ENCODE peak calls at places on chromosomes 12 and 14, in seven cellular contexts. One of them, this sample, is unnamed.

GRCh38 chr14:70052990-70053389 is 135.8 kb downstream of the SLC8A3 start:
- DNase-seq in H9: no peak
- DNase-seq in mesenchymal stem cell: peak
- DNase-seq in trophoblast cell: peak
- DNase-seq in H1: no peak
- DNase-seq in neuronal stem cell: peak
- DNase-seq in IMR-90: peak
- DNase-seq in this sample: peak

GRCh38 chr14:85391455-85391854 is 138.5 kb upstream of the FLRT2 start:
- DNase-seq in IMR-90: no peak
- DNase-seq in H1: no peak
- DNase-seq in mesenchymal stem cell: no peak
- DNase-seq in trophoblast cell: no peak
- DNase-seq in neuronal stem cell: no peak
- DNase-seq in H9: no peak
- DNase-seq in this sample: no peak

GRCh38 chr12:103632554-103633216 is 45.6 kb downstream of the STAB2 start:
- DNase-seq in H1: peak
- DNase-seq in IMR-90: peak
- DNase-seq in trophoblast cell: peak
- DNase-seq in neuronal stem cell: peak
- DNase-seq in H9: peak
- DNase-seq in mesenchymal stem cell: peak
- DNase-seq in this sample: peak

GRCh38 chr14:74686324-74686723 is 26.6 kb downstream of the AREL1 start:
- DNase-seq in mesenchymal stem cell: no peak
- DNase-seq in H9: no peak
- DNase-seq in trophoblast cell: no peak
- DNase-seq in IMR-90: no peak
- DNase-seq in neuronal stem cell: no peak
- DNase-seq in H1: no peak
- DNase-seq in this sample: no peak

GRCh38 chr12:30507576-30507975 is 188.1 kb downstream of the IPO8 start:
- DNase-seq in IMR-90: no peak
- DNase-seq in mesenchymal stem cell: no peak
- DNase-seq in neuronal stem cell: no peak
- DNase-seq in H9: no peak
- DNase-seq in trophoblast cell: no peak
- DNase-seq in H1: no peak
- DNase-seq in this sample: no peak

GRCh38 chr12:56836317-56836716 is 73.2 kb downstream of the HSD17B6 start:
- DNase-seq in IMR-90: no peak
- DNase-seq in H1: no peak
- DNase-seq in mesenchymal stem cell: peak
- DNase-seq in neuronal stem cell: no peak
- DNase-seq in trophoblast cell: peak
- DNase-seq in H9: no peak
- DNase-seq in this sample: peak

GRCh38 chr14:74843653-74844052 is 32.3 kb downstream of the PROX2 start:
- DNase-seq in trophoblast cell: no peak
- DNase-seq in H9: no peak
- DNase-seq in neuronal stem cell: no peak
- DNase-seq in IMR-90: peak
- DNase-seq in H1: no peak
- DNase-seq in mesenchymal stem cell: no peak
- DNase-seq in this sample: no peak

GRCh38 chr12:65825573-65826512 is 1.6 kb downstream of the HMGA2 start:
- DNase-seq in IMR-90: peak
- DNase-seq in neuronal stem cell: peak
- DNase-seq in H1: no peak
- DNase-seq in mesenchymal stem cell: peak
- DNase-seq in H9: peak
- DNase-seq in trophoblast cell: no peak
- DNase-seq in this sample: peak

GRCh38 chr14:103576371-103577024 is 13.7 kb downstream of the COA8 start:
- DNase-seq in IMR-90: peak
- DNase-seq in H1: no peak
- DNase-seq in trophoblast cell: peak
- DNase-seq in mesenchymal stem cell: peak
- DNase-seq in H9: peak
- DNase-seq in neuronal stem cell: peak
- DNase-seq in this sample: peak

GRCh38 chr12:23757541-23757962 is 191.9 kb downstream of the SOX5 start:
- DNase-seq in trophoblast cell: no peak
- DNase-seq in H1: no peak
- DNase-seq in mesenchymal stem cell: no peak
- DNase-seq in IMR-90: no peak
- DNase-seq in neuronal stem cell: peak
- DNase-seq in H9: peak
- DNase-seq in this sample: peak

GRCh38 chr12:51970904-51971646 is 19.6 kb downstream of the ACVR1B start:
- DNase-seq in mesenchymal stem cell: peak
- DNase-seq in H9: peak
- DNase-seq in H1: no peak
- DNase-seq in trophoblast cell: no peak
- DNase-seq in neuronal stem cell: no peak
- DNase-seq in IMR-90: peak
- DNase-seq in this sample: peak

GRCh38 chr12:88951177-88951576 is 370.9 kb upstream of the KITLG start:
- DNase-seq in neuronal stem cell: no peak
- DNase-seq in trophoblast cell: no peak
- DNase-seq in IMR-90: no peak
- DNase-seq in H1: no peak
- DNase-seq in H9: no peak
- DNase-seq in mesenchymal stem cell: no peak
- DNase-seq in this sample: no peak

GRCh38 chr14:71355324-71356201 is 448.3 kb downstream of the PCNX1 start:
- DNase-seq in neuronal stem cell: no peak
- DNase-seq in H1: no peak
- DNase-seq in H9: no peak
- DNase-seq in mesenchymal stem cell: no peak
- DNase-seq in trophoblast cell: no peak
- DNase-seq in IMR-90: peak
- DNase-seq in this sample: no peak

GRCh38 chr12:70919161-70919560 is 1.4 kb downstream of the PTPRR start:
- DNase-seq in H1: no peak
- DNase-seq in mesenchymal stem cell: no peak
- DNase-seq in IMR-90: no peak
- DNase-seq in trophoblast cell: no peak
- DNase-seq in neuronal stem cell: no peak
- DNase-seq in H9: no peak
- DNase-seq in this sample: no peak

GRCh38 chr14:82449926-82450325 is 916.3 kb upstream of the SEL1L start:
- DNase-seq in mesenchymal stem cell: no peak
- DNase-seq in H9: no peak
- DNase-seq in neuronal stem cell: no peak
- DNase-seq in H1: no peak
- DNase-seq in trophoblast cell: no peak
- DNase-seq in IMR-90: no peak
- DNase-seq in this sample: peak

GRCh38 chr14:82445810-82446575 is 912.3 kb upstream of the SEL1L start:
- DNase-seq in H1: no peak
- DNase-seq in trophoblast cell: no peak
- DNase-seq in mesenchymal stem cell: no peak
- DNase-seq in H9: no peak
- DNase-seq in neuronal stem cell: no peak
- DNase-seq in IMR-90: no peak
- DNase-seq in this sample: no peak

GRCh38 chr14:82451675-82452074 is 918.0 kb upstream of the SEL1L start:
- DNase-seq in IMR-90: no peak
- DNase-seq in neuronal stem cell: no peak
- DNase-seq in H9: no peak
- DNase-seq in H1: no peak
- DNase-seq in mesenchymal stem cell: no peak
- DNase-seq in trophoblast cell: no peak
- DNase-seq in this sample: peak

DNA sequence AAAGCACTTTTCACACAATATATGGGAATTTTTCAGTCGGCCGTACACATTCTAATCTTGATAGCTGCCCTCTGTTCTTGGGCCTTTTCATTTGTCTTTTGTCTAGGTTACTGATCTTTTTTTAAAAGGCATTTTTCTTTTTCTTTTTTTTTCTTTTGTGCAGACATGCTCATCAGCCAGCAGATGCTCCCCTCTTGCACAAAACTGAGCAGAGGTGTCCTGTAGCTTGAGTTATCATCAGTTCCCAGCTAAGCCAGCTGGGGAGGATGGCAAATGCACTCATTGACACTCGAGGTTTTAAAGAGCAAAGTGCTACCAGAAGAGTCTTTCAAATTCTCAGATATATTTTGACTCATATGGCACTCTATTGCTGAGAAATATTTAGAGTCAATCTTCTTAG is 913.9 kb upstream of the SEL1L start:
- DNase-seq in neuronal stem cell: no peak
- DNase-seq in H1: no peak
- DNase-seq in mesenchymal stem cell: no peak
- DNase-seq in H9: no peak
- DNase-seq in trophoblast cell: no peak
- DNase-seq in IMR-90: no peak
- DNase-seq in this sample: peak
- H2BK120ac ChIP-seq in neuronal stem cell: no peak
- H2BK120ac ChIP-seq in H1: no peak
- H2BK120ac ChIP-seq in mesenchymal stem cell: no peak
- H2BK120ac ChIP-seq in H9: no peak
- H2BK120ac ChIP-seq in trophoblast cell: no peak
- H2BK120ac ChIP-seq in IMR-90: no peak
- H2BK120ac ChIP-seq in this sample: no peak

GRCh38 chr12:116137318-116137717 is 140.2 kb downstream of the MED13L start:
- DNase-seq in H1: no peak
- DNase-seq in trophoblast cell: no peak
- DNase-seq in H9: no peak
- DNase-seq in neuronal stem cell: no peak
- DNase-seq in IMR-90: no peak
- DNase-seq in mesenchymal stem cell: no peak
- DNase-seq in this sample: no peak

GRCh38 chr12:116136340-116136739 is 141.2 kb downstream of the MED13L start:
- DNase-seq in neuronal stem cell: no peak
- DNase-seq in IMR-90: peak
- DNase-seq in H9: no peak
- DNase-seq in H1: no peak
- DNase-seq in trophoblast cell: no peak
- DNase-seq in mesenchymal stem cell: peak
- DNase-seq in this sample: no peak

GRCh38 chr12:116133149-116133548 is 144.3 kb downstream of the MED13L start:
- DNase-seq in trophoblast cell: peak
- DNase-seq in H1: no peak
- DNase-seq in IMR-90: peak
- DNase-seq in H9: no peak
- DNase-seq in neuronal stem cell: no peak
- DNase-seq in mesenchymal stem cell: peak
- DNase-seq in this sample: no peak

GRCh38 chr12:116133609-116134214 is 143.8 kb downstream of the MED13L start:
- DNase-seq in H9: no peak
- DNase-seq in neuronal stem cell: no peak
- DNase-seq in IMR-90: no peak
- DNase-seq in mesenchymal stem cell: no peak
- DNase-seq in trophoblast cell: no peak
- DNase-seq in H1: no peak
- DNase-seq in this sample: no peak

DNA sequence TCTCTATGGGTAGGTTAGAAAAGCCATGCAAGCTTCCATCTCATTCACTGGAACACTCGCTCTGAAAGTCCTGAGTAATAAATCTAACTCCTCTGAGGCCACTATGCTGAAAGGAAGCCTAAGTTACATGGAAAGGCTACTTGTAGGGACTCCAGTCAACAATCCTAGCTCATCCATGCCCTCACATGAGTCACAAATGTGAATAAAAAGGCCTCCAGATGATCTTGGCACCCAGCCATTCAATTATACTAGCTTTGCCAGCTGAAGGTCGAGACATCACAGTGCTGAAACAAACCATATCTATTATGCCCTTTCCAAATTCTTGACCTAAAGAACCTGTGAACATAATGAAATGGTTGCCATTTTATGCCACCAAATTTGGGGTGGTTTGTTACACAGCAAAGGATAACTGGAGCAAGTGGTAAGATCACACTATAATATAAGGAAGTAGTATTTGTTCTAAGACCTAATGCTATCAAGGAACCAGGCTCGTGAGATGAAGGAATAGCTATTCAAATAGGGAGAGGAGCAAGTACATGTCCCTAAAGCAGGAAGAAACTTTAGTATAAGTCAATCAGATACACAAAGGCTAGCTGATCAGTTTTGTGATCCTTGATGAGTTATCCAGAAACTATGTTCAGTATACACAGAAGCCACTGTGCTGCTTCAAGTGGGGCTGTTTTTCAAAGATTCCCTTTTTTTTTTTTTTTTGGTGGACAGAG is 142.1 kb downstream of the MED13L start:
- DNase-seq in H9: no peak
- DNase-seq in neuronal stem cell: no peak
- DNase-seq in H1: no peak
- DNase-seq in trophoblast cell: no peak
- DNase-seq in mesenchymal stem cell: peak
- DNase-seq in IMR-90: peak
- DNase-seq in this sample: no peak
- H2BK120ac ChIP-seq in H9: no peak
- H2BK120ac ChIP-seq in neuronal stem cell: no peak
- H2BK120ac ChIP-seq in H1: no peak
- H2BK120ac ChIP-seq in trophoblast cell: no peak
- H2BK120ac ChIP-seq in mesenchymal stem cell: no peak
- H2BK120ac ChIP-seq in IMR-90: peak
- H2BK120ac ChIP-seq in this sample: no peak

DNA sequence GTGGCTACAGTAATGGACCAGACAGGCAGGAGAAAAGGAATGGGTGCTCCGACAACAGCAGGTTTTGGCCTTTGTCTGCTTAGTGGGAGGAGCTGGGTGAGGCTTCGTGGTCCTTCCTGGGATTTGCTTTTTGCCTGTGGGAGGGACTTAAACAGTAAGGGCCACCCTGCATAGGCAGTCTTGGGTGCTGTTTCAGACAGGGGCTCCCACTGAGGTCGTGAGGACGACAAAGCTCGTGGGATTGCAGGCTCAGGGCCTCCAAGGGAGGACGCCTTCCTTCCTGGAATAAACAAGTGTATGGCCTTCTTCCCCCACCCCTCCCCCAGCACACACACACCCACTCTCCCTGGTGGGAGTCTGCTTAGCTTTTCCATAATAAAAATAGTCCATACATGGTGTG is 63.1 kb downstream of the FZD10 start:
- DNase-seq in IMR-90: no peak
- DNase-seq in neuronal stem cell: no peak
- DNase-seq in trophoblast cell: no peak
- DNase-seq in H9: no peak
- DNase-seq in mesenchymal stem cell: no peak
- DNase-seq in H1: no peak
- DNase-seq in this sample: no peak
- H2BK120ac ChIP-seq in IMR-90: no peak
- H2BK120ac ChIP-seq in neuronal stem cell: no peak
- H2BK120ac ChIP-seq in trophoblast cell: no peak
- H2BK120ac ChIP-seq in H9: no peak
- H2BK120ac ChIP-seq in mesenchymal stem cell: no peak
- H2BK120ac ChIP-seq in H1: no peak
- H2BK120ac ChIP-seq in this sample: no peak

DNA sequence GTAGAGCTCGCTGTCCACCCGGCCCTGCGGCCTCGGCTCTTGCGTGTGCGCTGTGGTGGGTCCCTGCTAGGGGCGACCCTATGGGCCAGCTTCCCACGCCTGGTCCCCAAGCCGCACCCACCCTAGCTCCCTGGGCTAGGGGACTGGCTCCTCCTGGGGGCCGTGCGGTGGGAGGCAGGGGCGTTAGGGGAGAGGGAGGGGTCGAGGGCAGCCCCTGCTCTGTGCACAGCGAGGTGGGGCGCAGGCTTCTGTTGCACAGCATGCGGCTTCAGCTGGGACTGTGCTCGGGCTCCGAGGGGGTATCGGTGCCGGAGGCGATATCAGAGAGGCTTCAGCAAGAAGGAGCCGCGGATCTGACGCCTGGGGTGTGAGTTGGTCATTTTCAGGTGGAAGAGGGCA is 86.1 kb downstream of the ALG10 start:
- DNase-seq in H9: no peak
- DNase-seq in H1: no peak
- DNase-seq in mesenchymal stem cell: no peak
- DNase-seq in neuronal stem cell: no peak
- DNase-seq in trophoblast cell: no peak
- DNase-seq in IMR-90: no peak
- DNase-seq in this sample: no peak
- H2BK120ac ChIP-seq in H9: no peak
- H2BK120ac ChIP-seq in H1: no peak
- H2BK120ac ChIP-seq in mesenchymal stem cell: no peak
- H2BK120ac ChIP-seq in neuronal stem cell: no peak
- H2BK120ac ChIP-seq in trophoblast cell: no peak
- H2BK120ac ChIP-seq in IMR-90: no peak
- H2BK120ac ChIP-seq in this sample: no peak